ENCODE peak calls at places on chromosomes 7 and 10, in seven cellular contexts. A, H, G, W, D, Q and R are unnamed samples.
A peak's percentile ranks its signal among the peaks of the same experiment; 100 is the strongest.

GRCh38 chr7:155809332-155809946 is 2.8 kb downstream of the SHH start:
- DNase-seq in Q (no peak), D (no peak), H (no peak), W (no peak), G (no peak), A (no peak), R (no peak)

GRCh38 chr7:18555120-18555519 is 59.6 kb downstream of the HDAC9 start:
- DNase-seq in A (no peak), G (no peak), D (no peak), Q (no peak), W (no peak), H (no peak), R (no peak)

GRCh38 chr7:130804156-130804708 is 70.2 kb upstream of the KLF14 start:
- DNase-seq in W (no peak), G (no peak), D (no peak), H (no peak), Q (no peak), A (no peak), R (no peak)

GRCh38 chr10:91590904-91591791 is 41.7 kb downstream of the PPP1R3C start:
- DNase-seq in G (no peak), A (peak; percentile 73), H (peak; percentile 67), D (no peak), W (no peak), Q (no peak), R (no peak)

GRCh38 chr7:151659219-151659618 is 139.5 kb upstream of the RHEB start:
- DNase-seq in W (no peak), A (no peak), Q (no peak), G (no peak), H (no peak), D (no peak), R (no peak)

GRCh38 chr7:51009716-51010496 is 227.2 kb upstream of the GRB10 start:
- DNase-seq in A (no peak), W (no peak), G (no peak), D (peak; percentile 5), Q (no peak), H (no peak), R (no peak)

GRCh38 chr7:155635817-155636216 is 8.6 kb upstream of the RBM33 start:
- DNase-seq in D (no peak), A (no peak), Q (no peak), G (no peak), H (no peak), W (no peak), R (no peak)

GRCh38 chr10:35783305-35783838 is 141.3 kb upstream of the FZD8 start:
- DNase-seq in A (no peak), G (no peak), Q (no peak), D (no peak), H (no peak), W (no peak), R (no peak)

GRCh38 chr10:44571701-44572100 is 186.8 kb upstream of the CXCL12 start:
- DNase-seq in D (no peak), Q (no peak), G (no peak), W (no peak), H (no peak), A (no peak), R (no peak)

GRCh38 chr7:11128500-11128899 is 154.8 kb downstream of the PHF14 start:
- DNase-seq in W (no peak), D (no peak), Q (no peak), H (no peak), G (no peak), A (no peak), R (no peak)

GRCh38 chr10:33008499-33009243 is 50.6 kb upstream of the ITGB1 start:
- DNase-seq in A (peak; percentile 75), Q (no peak), W (peak; percentile 26), G (no peak), D (peak; percentile 63), H (peak; percentile 80), R (no peak)

GRCh38 chr7:148645948-148646347 is 52.8 kb upstream of the CUL1 start:
- DNase-seq in Q (no peak), A (no peak), H (no peak), W (no peak), G (no peak), D (no peak), R (no peak)

GRCh38 chr7:148652773-148653172 is 45.9 kb upstream of the CUL1 start:
- DNase-seq in D (no peak), H (no peak), Q (no peak), W (no peak), A (no peak), G (no peak), R (no peak)

GRCh38 chr7:148650232-148650858 is 48.4 kb upstream of the CUL1 start:
- DNase-seq in Q (no peak), A (no peak), D (no peak), W (no peak), H (no peak), G (no peak), R (no peak)
- TF ChIP-seq TAF1 in Q (no peak), A (no peak), D (no peak), W (no peak), H (no peak), G (no peak), R (no peak)

GRCh38 chr7:3025616-3026015 is 18.1 kb downstream of the CARD11 start:
- DNase-seq in W (no peak), D (no peak), A (no peak), G (no peak), Q (no peak), H (no peak), R (no peak)

GRCh38 chr7:3021825-3022224 is 21.8 kb downstream of the CARD11 start:
- DNase-seq in W (no peak), D (no peak), A (no peak), G (no peak), H (no peak), Q (no peak), R (no peak)

GRCh38 chr7:3013975-3014792 is 29.5 kb downstream of the CARD11 start:
- DNase-seq in Q (no peak), G (no peak), A (no peak), D (no peak), W (no peak), H (no peak), R (no peak)

GRCh38 chr7:3020416-3020815 is 23.3 kb downstream of the CARD11 start:
- DNase-seq in A (no peak), D (no peak), Q (no peak), W (no peak), H (no peak), G (no peak), R (no peak)

GRCh38 chr7:3019801-3020200 is 23.9 kb downstream of the CARD11 start:
- DNase-seq in A (no peak), H (no peak), D (no peak), W (no peak), G (no peak), Q (no peak), R (no peak)
- TF ChIP-seq TAF1 in A (no peak), H (no peak), D (no peak), W (no peak), G (no peak), Q (no peak), R (no peak)

GRCh38 chr7:110181768-110182167 is 909.2 kb upstream of the LRRN3 start:
- DNase-seq in D (no peak), Q (no peak), H (no peak), G (no peak), W (no peak), A (no peak), R (no peak)

DNA sequence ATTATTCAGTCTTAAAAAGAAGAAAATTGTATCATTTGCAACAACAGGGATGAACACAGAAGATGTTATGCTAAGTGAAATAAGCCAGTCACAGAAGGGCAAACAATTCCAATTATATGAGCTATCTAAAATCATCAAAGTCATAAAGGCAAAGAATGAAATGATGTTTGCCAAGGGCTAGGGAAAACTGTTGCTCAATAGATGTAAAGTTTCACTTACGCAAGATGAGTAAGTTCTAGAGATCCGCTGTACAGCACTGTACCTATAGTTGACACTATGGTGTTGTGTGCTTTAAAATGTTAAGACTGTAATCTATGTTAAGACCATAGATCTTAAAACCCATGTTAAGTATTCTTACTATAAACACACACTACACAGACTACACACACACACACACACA is 904.6 kb upstream of the LRRN3 start:
- DNase-seq in W (no peak), G (no peak), Q (no peak), H (no peak), A (no peak), D (peak; percentile 49), R (no peak)
- TF ChIP-seq TAF1 in W (no peak), G (no peak), Q (no peak), H (no peak), A (no peak), D (no peak), R (no peak)

GRCh38 chr10:26481914-26482550 is 43.9 kb downstream of the APBB1IP start:
- DNase-seq in Q (no peak), W (no peak), G (no peak), D (no peak), H (no peak), A (no peak), R (no peak)

GRCh38 chr10:26480909-26481703 is 43.0 kb downstream of the APBB1IP start:
- DNase-seq in A (no peak), W (no peak), G (no peak), D (no peak), Q (no peak), H (no peak), R (no peak)

GRCh38 chr10:26486304-26486703 is 48.2 kb downstream of the APBB1IP start:
- DNase-seq in A (no peak), D (no peak), H (no peak), W (no peak), G (no peak), Q (peak; percentile 7), R (no peak)

GRCh38 chr10:26485150-26485941 is 47.2 kb downstream of the APBB1IP start:
- DNase-seq in D (no peak), A (no peak), W (no peak), H (no peak), Q (no peak), G (no peak), R (no peak)

GRCh38 chr10:26483554-26483953 is 45.4 kb downstream of the APBB1IP start:
- DNase-seq in G (no peak), H (no peak), A (no peak), Q (no peak), D (peak; percentile 27), W (no peak), R (no peak)
- TF ChIP-seq TAF1 in G (no peak), H (no peak), A (no peak), Q (no peak), D (no peak), W (no peak), R (no peak)

DNA sequence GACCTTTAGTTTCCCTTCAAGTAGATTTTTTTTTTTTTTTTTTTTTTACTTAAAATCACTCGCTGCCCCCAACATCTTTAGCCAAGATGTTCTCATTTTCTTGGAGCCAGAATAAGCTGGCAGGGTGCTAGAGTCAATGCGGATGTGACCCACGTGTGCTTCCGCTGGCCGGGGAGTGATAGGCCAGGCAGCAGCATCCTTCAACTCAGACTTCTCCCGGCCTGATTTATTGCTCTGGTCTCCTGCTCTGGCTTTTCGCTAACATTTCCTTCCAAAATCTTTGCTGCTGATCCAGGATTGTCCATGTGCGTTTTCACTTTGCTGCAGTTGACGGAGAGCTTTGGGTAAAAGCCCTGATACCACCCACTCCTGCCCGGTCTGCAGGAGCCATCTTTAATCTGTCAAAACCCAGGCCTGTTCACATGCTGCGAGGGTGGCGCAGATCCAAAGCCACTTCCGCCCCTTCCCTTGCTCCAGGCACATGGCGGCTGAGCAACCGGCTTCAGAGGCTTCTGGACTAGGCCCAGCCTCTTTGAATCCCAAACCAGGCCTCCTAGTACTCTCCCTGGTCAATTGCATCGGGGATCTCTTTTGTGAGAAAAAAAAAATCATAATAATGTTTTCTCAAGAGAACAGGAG is 106.8 kb downstream of the CYP26A1 start:
- DNase-seq in A (peak; percentile 15), Q (no peak), H (peak; percentile 8), W (no peak), D (no peak), G (no peak), R (no peak)
- TF ChIP-seq TAF1 in A (no peak), Q (no peak), H (no peak), W (no peak), D (no peak), G (no peak), R (no peak)

GRCh38 chr10:110944997-110945396 is 25.6 kb downstream of the SHOC2 start:
- DNase-seq in G (no peak), A (no peak), D (no peak), Q (no peak), H (no peak), W (no peak), R (no peak)
- TF ChIP-seq TAF1 in G (no peak), A (no peak), D (no peak), Q (no peak), H (no peak), W (no peak), R (no peak)